ENCODE peak calls at places on chromosome 1, in seven cellular contexts. Y, O, P, H, T, W and F are unnamed samples.

GRCh38 chr1:221045842-221046831 is 166.9 kb downstream of the HLX start:
- DNase-seq in Y (no peak), O (no peak), P (no peak), H (no peak), T (no peak), W (no peak), F (no peak)

GRCh38 chr1:95018602-95019369 is 54.0 kb downstream of the ALG14 start:
- DNase-seq in Y (no peak), O (no peak), P (no peak), H (no peak), T (no peak), W (peak; percentile 56), F (no peak)

GRCh38 chr1:231187556-231187955 is 25.7 kb downstream of the TRIM67 start:
- DNase-seq in Y (peak; percentile 90), O (no peak), P (no peak), H (no peak), T (no peak), W (no peak), F (no peak)

GRCh38 chr1:155706101-155706619 is 17.3 kb downstream of the DAP3 start:
- DNase-seq in Y (no peak), O (no peak), P (no peak), H (no peak), T (no peak), W (no peak), F (no peak)

GRCh38 chr1:172442404-172442803 is 1.5 kb downstream of the PIGC start:
- DNase-seq in Y (no peak), O (no peak), P (no peak), H (no peak), T (no peak), W (no peak), F (no peak)

GRCh38 chr1:154400381-154400801 is 4.8 kb upstream of the IL6R start:
- DNase-seq in Y (no peak), O (no peak), P (no peak), H (no peak), T (no peak), W (no peak), F (peak; percentile 35)

GRCh38 chr1:47696404-47696910 is 258.6 kb downstream of the FOXD2 start:
- DNase-seq in Y (no peak), O (no peak), P (no peak), H (no peak), T (no peak), W (no peak), F (no peak)

GRCh38 chr1:154877370-154877974 is 7.4 kb upstream of the KCNN3 start:
- DNase-seq in Y (no peak), O (peak; percentile 17), P (no peak), H (no peak), T (no peak), W (peak; percentile 62), F (no peak)

GRCh38 chr1:170586942-170587593 is 55.1 kb downstream of the GORAB start:
- DNase-seq in Y (no peak), O (no peak), P (peak; percentile 16), H (no peak), T (peak; percentile 52), W (no peak), F (no peak)

GRCh38 chr1:15022069-15022468 is 131.5 kb upstream of the TMEM51 start:
- DNase-seq in Y (no peak), O (no peak), P (no peak), H (no peak), T (no peak), W (no peak), F (no peak)